ENCODE peak calls at places on chromosomes 4 and X, in eight cellular contexts. A is AG10803, H is astrocyte of the cerebellum, C is fibroblast of lung, O is endothelial cell of umbilical vein, S is tibial nerve, M is astrocyte, Y is RWPE1. I is an unnamed sample.
A peak's percentile ranks its signal among the peaks of the same experiment; 100 is the strongest.

GRCh38 chr4:9812530-9813340 is 31.3 kb downstream of the DRD5 start:
- DNase-seq in A (peak; percentile 6), H (no peak), C (no peak), O (no peak), S (no peak), M (no peak), Y (no peak), I (no peak)

GRCh38 chr4:143773998-143774898 is 73.8 kb upstream of the FREM3 start:
- DNase-seq in A (peak; percentile 62), H (peak; percentile 5), C (peak; percentile 64), O (peak; percentile 32), S (no peak), M (peak; percentile 24), Y (peak; percentile 1), I (no peak)

GRCh38 chr4:122996350-122996749 is 74.0 kb upstream of the NUDT6 start:
- DNase-seq in A (no peak), H (no peak), C (no peak), O (no peak), S (no peak), M (no peak), Y (no peak), I (no peak)

GRCh38 chrX:56618250-56618649 is 54.8 kb downstream of the UBQLN2 start:
- DNase-seq in A (no peak), H (no peak), C (no peak), O (no peak), S (no peak), M (no peak), Y (no peak), I (no peak)

GRCh38 chr4:31655328-31655727 is 935.2 kb downstream of the PCDH7 start:
- DNase-seq in A (peak; percentile 1), H (peak; percentile 24), C (peak; percentile 32), O (no peak), S (no peak), M (peak; percentile 49), Y (no peak), I (no peak)

GRCh38 chr4:114588305-114588704 is 10.3 kb upstream of the UGT8 start:
- DNase-seq in A (no peak), H (no peak), C (no peak), O (no peak), S (no peak), M (no peak), Y (no peak), I (no peak)

GRCh38 chrX:21373637-21374162 is 518 bp upstream of the CNKSR2 start:
- DNase-seq in A (no peak), H (no peak), C (no peak), O (no peak), S (no peak), M (no peak), Y (no peak), I (no peak)

GRCh38 chr4:159060161-159060560 is 42.7 kb upstream of the RAPGEF2 start:
- DNase-seq in A (no peak), H (no peak), C (no peak), O (no peak), S (no peak), M (no peak), Y (no peak), I (no peak)

GRCh38 chr4:29304595-29304994 is 1415.6 kb upstream of the PCDH7 start:
- DNase-seq in A (peak; percentile 0), H (no peak), C (peak; percentile 72), O (no peak), S (no peak), M (no peak), Y (no peak), I (no peak)

GRCh38 chr4:114495471-114495928 is 103.1 kb upstream of the UGT8 start:
- DNase-seq in A (no peak), H (no peak), C (no peak), O (no peak), S (no peak), M (no peak), Y (no peak), I (no peak)

GRCh38 chrX:40166582-40166981 is 68.8 kb upstream of the BCOR start:
- DNase-seq in A (peak; percentile 76), H (no peak), C (no peak), O (no peak), S (no peak), M (no peak), Y (no peak), I (peak; percentile 38)

GRCh38 chr4:163681208-163681821 is 186.8 kb downstream of the TMA16 start:
- DNase-seq in A (no peak), H (no peak), C (peak; percentile 57), O (peak; percentile 3), S (no peak), M (no peak), Y (no peak), I (no peak)

GRCh38 chrX:2967998-2968909 is 38.1 kb upstream of the ARSH start:
- DNase-seq in A (peak; percentile 50), H (peak; percentile 53), C (peak; percentile 28), O (peak; percentile 5), S (peak; percentile 17), M (peak; percentile 70), Y (peak; percentile 1), I (no peak)

GRCh38 chrX:120761810-120762209 is 113.9 kb downstream of the CT47B1 start:
- DNase-seq in A (peak; percentile 96), H (no peak), C (peak; percentile 73), O (no peak), S (no peak), M (peak; percentile 8), Y (no peak), I (no peak)

GRCh38 chr4:108060164-108060563 is 70.5 kb downstream of the HADH start:
- DNase-seq in A (peak; percentile 47), H (peak; percentile 49), C (peak; percentile 71), O (no peak), S (no peak), M (peak; percentile 38), Y (peak; percentile 53), I (no peak)

GRCh38 chrX:153793291-153793690 is 884 bp downstream of the IDH3G start:
- DNase-seq in A (no peak), H (no peak), C (no peak), O (no peak), S (no peak), M (no peak), Y (no peak), I (no peak)

GRCh38 chr4:3041192-3042142 is 32.9 kb downstream of the HTT-AS start:
- DNase-seq in A (peak; percentile 71), H (no peak), C (peak; percentile 39), O (peak; percentile 44), S (peak; percentile 42), M (peak; percentile 35), Y (no peak), I (no peak)

GRCh38 chr4:3042226-3042625 is 32.1 kb downstream of the HTT-AS start:
- DNase-seq in A (no peak), H (no peak), C (no peak), O (no peak), S (no peak), M (no peak), Y (no peak), I (no peak)

GRCh38 chr4:3037957-3038451 is 36.3 kb downstream of the HTT-AS start:
- DNase-seq in A (no peak), H (no peak), C (no peak), O (no peak), S (no peak), M (no peak), Y (no peak), I (no peak)

GRCh38 chr4:3040447-3041191 is 33.7 kb downstream of the HTT-AS start:
- DNase-seq in A (no peak), H (no peak), C (no peak), O (no peak), S (no peak), M (no peak), Y (no peak), I (no peak)

GRCh38 chr4:3039706-3040366 is 34.5 kb downstream of the HTT-AS start:
- DNase-seq in A (no peak), H (no peak), C (no peak), O (no peak), S (no peak), M (no peak), Y (no peak), I (no peak)
- TF ChIP-seq CTCF in A (no peak), H (no peak), C (no peak), O (no peak), S (no peak), M (no peak), Y (no peak), I (no peak)

GRCh38 chr4:47002593-47002992 is 9.2 kb upstream of the GABRA4 start:
- DNase-seq in A (no peak), H (peak; percentile 8), C (peak; percentile 65), O (no peak), S (no peak), M (no peak), Y (no peak), I (no peak)
- TF ChIP-seq CTCF in A (no peak), H (peak; percentile 60), C (peak; percentile 74), O (no peak), S (no peak), M (peak; percentile 41), Y (peak; percentile 23), I (peak; percentile 69)

GRCh38 chr4:99117876-99118693 is 26.0 kb downstream of the ADH4 start:
- DNase-seq in A (peak; percentile 38), H (peak; percentile 5), C (peak; percentile 63), O (peak; percentile 18), S (no peak), M (no peak), Y (no peak), I (no peak)
- TF ChIP-seq CTCF in A (peak; percentile 60), H (no peak), C (peak; percentile 28), O (no peak), S (no peak), M (peak; percentile 10), Y (peak; percentile 49), I (peak; percentile 80)

GRCh38 chrX:65866762-65867161 is 173.1 kb downstream of the VSIG4 start:
- DNase-seq in A (no peak), H (no peak), C (no peak), O (no peak), S (no peak), M (no peak), Y (no peak), I (no peak)

GRCh38 chrX:65866146-65866545 is 173.7 kb downstream of the VSIG4 start:
- DNase-seq in A (no peak), H (no peak), C (no peak), O (no peak), S (no peak), M (no peak), Y (no peak), I (no peak)

GRCh38 chrX:65874765-65875164 is 165.1 kb downstream of the VSIG4 start:
- DNase-seq in A (no peak), H (no peak), C (no peak), O (no peak), S (no peak), M (no peak), Y (no peak), I (no peak)

GRCh38 chrX:65874110-65874509 is 165.8 kb downstream of the VSIG4 start:
- DNase-seq in A (no peak), H (no peak), C (no peak), O (no peak), S (no peak), M (no peak), Y (no peak), I (no peak)

DNA sequence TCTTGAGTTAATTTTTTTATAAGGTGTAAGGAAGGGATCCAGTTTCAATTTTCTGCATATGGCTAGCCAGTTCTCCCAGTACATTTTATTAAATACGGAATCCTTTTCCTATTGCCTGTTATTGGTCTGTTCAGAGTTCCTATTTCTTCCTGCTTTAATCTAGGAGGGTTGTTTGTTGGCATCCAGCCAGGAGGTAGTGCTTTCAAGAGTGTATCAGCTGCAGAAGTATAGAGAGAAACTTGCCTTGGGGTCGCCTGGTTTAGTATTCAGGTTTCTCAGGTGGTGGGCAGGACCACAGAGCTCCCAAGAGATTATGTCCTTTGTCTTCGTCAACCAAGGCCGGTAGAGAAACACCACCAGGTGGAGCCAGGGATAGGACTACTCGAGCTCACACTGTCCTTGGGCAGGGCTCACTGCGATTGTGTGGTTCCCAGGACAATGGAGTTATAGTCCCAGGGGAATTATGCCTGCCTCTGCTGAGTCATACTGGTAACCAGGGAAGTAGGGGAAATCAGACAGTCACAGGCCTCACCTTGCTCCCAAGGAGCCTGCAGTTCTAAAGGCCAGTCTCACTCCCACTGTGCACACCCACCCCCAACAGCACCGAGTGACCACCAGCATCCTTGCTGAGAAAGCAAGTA is 168.1 kb downstream of the VSIG4 start:
- DNase-seq in A (peak; percentile 2), H (no peak), C (no peak), O (no peak), S (no peak), M (no peak), Y (peak; percentile 65), I (no peak)
- TF ChIP-seq CTCF in A (no peak), H (no peak), C (no peak), O (no peak), S (no peak), M (no peak), Y (no peak), I (no peak)

I was measured in chondrocyte.